ENCODE peak calls at places on chromosomes 12 and 14, in five cellular contexts. One of them, this sample, is unnamed.

GRCh38 chr12:81274619-81275018 is 196.7 kb downstream of the ACSS3 start:
- DNase-seq in Karpas-422: no peak
- DNase-seq in astrocyte: peak; percentile 43
- DNase-seq in HCT116: no peak
- DNase-seq in neural progenitor cell: no peak
- DNase-seq in this sample: no peak

GRCh38 chr14:90409209-90409730 is 12.4 kb downstream of the CALM1 start:
- DNase-seq in HCT116: no peak
- DNase-seq in astrocyte: peak; percentile 98
- DNase-seq in Karpas-422: no peak
- DNase-seq in neural progenitor cell: no peak
- DNase-seq in this sample: no peak

GRCh38 chr14:105203057-105203494 is 22.0 kb upstream of the NUDT14 start:
- DNase-seq in HCT116: no peak
- DNase-seq in Karpas-422: peak; percentile 81
- DNase-seq in astrocyte: peak; percentile 27
- DNase-seq in neural progenitor cell: peak; percentile 83
- DNase-seq in this sample: peak; percentile 51

GRCh38 chr14:50846171-50846880 is 15.4 kb upstream of the NIN start:
- DNase-seq in Karpas-422: no peak
- DNase-seq in neural progenitor cell: no peak
- DNase-seq in astrocyte: peak; percentile 93
- DNase-seq in HCT116: no peak
- DNase-seq in this sample: no peak

GRCh38 chr14:75568791-75569190 is 9.6 kb upstream of the FLVCR2 start:
- DNase-seq in Karpas-422: no peak
- DNase-seq in astrocyte: no peak
- DNase-seq in neural progenitor cell: no peak
- DNase-seq in HCT116: no peak
- DNase-seq in this sample: no peak

GRCh38 chr14:87231336-87232026 is 761.5 kb downstream of the GALC start:
- DNase-seq in Karpas-422: no peak
- DNase-seq in HCT116: no peak
- DNase-seq in neural progenitor cell: no peak
- DNase-seq in astrocyte: peak; percentile 50
- DNase-seq in this sample: peak; percentile 58

GRCh38 chr12:386651-387050 is 2.5 kb downstream of the KDM5A start:
- DNase-seq in neural progenitor cell: no peak
- DNase-seq in astrocyte: peak; percentile 63
- DNase-seq in HCT116: no peak
- DNase-seq in Karpas-422: no peak
- DNase-seq in this sample: peak; percentile 44

GRCh38 chr14:29536886-29537511 is 390.6 kb downstream of the PRKD1 start:
- DNase-seq in neural progenitor cell: no peak
- DNase-seq in HCT116: no peak
- DNase-seq in astrocyte: peak; percentile 8
- DNase-seq in Karpas-422: peak; percentile 73
- DNase-seq in this sample: no peak

GRCh38 chr14:76576047-76576741 is 185.1 kb upstream of the VASH1 start:
- DNase-seq in HCT116: no peak
- DNase-seq in astrocyte: no peak
- DNase-seq in Karpas-422: no peak
- DNase-seq in neural progenitor cell: no peak
- DNase-seq in this sample: no peak

GRCh38 chr14:72776701-72777255 is 117.1 kb downstream of the DPF3 start:
- DNase-seq in neural progenitor cell: no peak
- DNase-seq in Karpas-422: no peak
- DNase-seq in HCT116: no peak
- DNase-seq in astrocyte: no peak
- DNase-seq in this sample: no peak

GRCh38 chr14:96125536-96125935 is 79.1 kb upstream of the BDKRB2 start:
- DNase-seq in Karpas-422: no peak
- DNase-seq in HCT116: no peak
- DNase-seq in neural progenitor cell: no peak
- DNase-seq in astrocyte: no peak
- DNase-seq in this sample: no peak

GRCh38 chr14:86683525-86683924 is 1153.6 kb downstream of the FLRT2 start:
- DNase-seq in astrocyte: no peak
- DNase-seq in HCT116: no peak
- DNase-seq in neural progenitor cell: no peak
- DNase-seq in Karpas-422: no peak
- DNase-seq in this sample: no peak

GRCh38 chr12:57755454-57756372 is 810 bp downstream of the MARCHF9 start:
- DNase-seq in astrocyte: no peak
- DNase-seq in HCT116: no peak
- DNase-seq in Karpas-422: peak; percentile 71
- DNase-seq in neural progenitor cell: peak; percentile 50
- DNase-seq in this sample: no peak

GRCh38 chr12:114316076-114316475 is 89.9 kb downstream of the TBX5 start:
- DNase-seq in HCT116: no peak
- DNase-seq in astrocyte: peak; percentile 85
- DNase-seq in neural progenitor cell: no peak
- DNase-seq in Karpas-422: no peak
- DNase-seq in this sample: peak; percentile 33

GRCh38 chr14:82432531-82432930 is 898.9 kb upstream of the SEL1L start:
- DNase-seq in neural progenitor cell: no peak
- DNase-seq in astrocyte: no peak
- DNase-seq in Karpas-422: no peak
- DNase-seq in HCT116: no peak
- DNase-seq in this sample: no peak

GRCh38 chr14:60805881-60806569 is 71.5 kb downstream of the MNAT1 start:
- DNase-seq in HCT116: no peak
- DNase-seq in astrocyte: peak; percentile 67
- DNase-seq in neural progenitor cell: no peak
- DNase-seq in Karpas-422: no peak
- DNase-seq in this sample: no peak

GRCh38 chr12:103561174-103561573 is 25.9 kb upstream of the STAB2 start:
- DNase-seq in HCT116: no peak
- DNase-seq in Karpas-422: no peak
- DNase-seq in astrocyte: peak; percentile 45
- DNase-seq in neural progenitor cell: no peak
- DNase-seq in this sample: peak; percentile 37

GRCh38 chr14:58560208-58560607 is 77.6 kb upstream of the DACT1 start:
- DNase-seq in neural progenitor cell: no peak
- DNase-seq in astrocyte: peak; percentile 68
- DNase-seq in HCT116: no peak
- DNase-seq in Karpas-422: no peak
- DNase-seq in this sample: no peak

DNA sequence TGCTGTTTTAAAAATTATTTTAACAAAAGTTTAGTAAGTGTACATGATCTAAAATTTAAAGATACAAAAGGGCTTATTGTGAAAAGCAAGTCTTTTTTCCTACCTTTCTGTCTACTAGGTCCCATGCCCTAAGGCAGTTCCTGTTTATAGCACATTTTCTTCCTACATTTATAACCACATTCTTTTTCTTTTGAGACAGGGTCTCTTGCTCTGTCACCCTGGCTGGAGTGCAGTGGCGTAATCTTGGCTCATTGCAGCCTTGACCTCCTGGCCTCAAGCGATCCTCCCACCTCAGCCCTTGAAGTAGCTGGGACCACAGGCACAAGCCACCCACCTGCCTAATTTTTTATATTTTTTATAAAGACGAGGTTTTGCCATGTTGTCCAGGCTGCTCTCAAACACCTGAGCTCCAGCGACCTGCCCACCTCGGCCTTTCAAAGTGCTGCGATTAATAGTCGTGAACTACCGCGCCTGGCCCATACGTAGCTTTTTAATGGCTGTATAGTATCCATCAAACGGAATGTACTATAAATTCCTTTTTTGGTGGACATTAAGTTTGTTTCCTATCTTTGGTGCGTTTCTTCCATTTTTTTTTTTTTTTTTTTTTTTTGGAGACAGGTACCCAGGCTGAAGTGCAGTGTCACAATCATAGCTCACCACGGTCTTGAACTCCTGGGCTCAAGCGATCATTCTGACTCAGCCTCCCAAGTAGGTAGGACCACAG is 20.9 kb downstream of the FRS2 start:
- DNase-seq in HCT116: no peak
- DNase-seq in astrocyte: no peak
- DNase-seq in Karpas-422: no peak
- DNase-seq in neural progenitor cell: no peak
- DNase-seq in this sample: no peak
- H3K9ac ChIP-seq in HCT116: no peak overlapping the region
- H3K9ac ChIP-seq in astrocyte: no peak overlapping the region
- H3K9ac ChIP-seq in Karpas-422: no peak overlapping the region
- H3K9ac ChIP-seq in neural progenitor cell: no peak overlapping the region
- H3K9ac ChIP-seq in this sample: no peak overlapping the region

GRCh38 chr12:50922820-50923219 is 29.5 kb upstream of the HIGD1C start:
- DNase-seq in astrocyte: no peak
- DNase-seq in HCT116: no peak
- DNase-seq in Karpas-422: no peak
- DNase-seq in neural progenitor cell: peak; percentile 17
- DNase-seq in this sample: peak; percentile 46
- H3K4me3 ChIP-seq in astrocyte: no peak overlapping the region
- H3K4me3 ChIP-seq in HCT116: no peak overlapping the region
- H3K4me3 ChIP-seq in Karpas-422: peak overlapping the region; percentile 52
- H3K4me3 ChIP-seq in neural progenitor cell: no peak overlapping the region
- H3K4me3 ChIP-seq in this sample: no peak overlapping the region

GRCh38 chr12:110107369-110108281 is 16.5 kb upstream of the IFT81 start:
- DNase-seq in Karpas-422: no peak
- DNase-seq in HCT116: no peak
- DNase-seq in astrocyte: peak; percentile 98
- DNase-seq in neural progenitor cell: no peak
- DNase-seq in this sample: peak; percentile 85
- H3K9ac ChIP-seq in Karpas-422: no peak overlapping the region
- H3K9ac ChIP-seq in HCT116: no peak overlapping the region
- H3K9ac ChIP-seq in astrocyte: peak overlapping the region; percentile 74
- H3K9ac ChIP-seq in neural progenitor cell: no peak overlapping the region
- H3K9ac ChIP-seq in this sample: no peak overlapping the region

GRCh38 chr14:64720190-64720589 is 16.0 kb downstream of the PLEKHG3 start:
- DNase-seq in Karpas-422: no peak
- DNase-seq in astrocyte: peak; percentile 92
- DNase-seq in HCT116: peak; percentile 93
- DNase-seq in neural progenitor cell: no peak
- DNase-seq in this sample: peak; percentile 83
- H3K4me3 ChIP-seq in Karpas-422: no peak overlapping the region
- H3K4me3 ChIP-seq in astrocyte: no peak overlapping the region
- H3K4me3 ChIP-seq in HCT116: peak overlapping the region; percentile 13
- H3K4me3 ChIP-seq in neural progenitor cell: no peak overlapping the region
- H3K4me3 ChIP-seq in this sample: no peak overlapping the region

GRCh38 chr12:11242656-11243055 is 26.9 kb downstream of the PRB3 start:
- DNase-seq in neural progenitor cell: no peak
- DNase-seq in astrocyte: no peak
- DNase-seq in Karpas-422: no peak
- DNase-seq in HCT116: no peak
- DNase-seq in this sample: no peak

DNA sequence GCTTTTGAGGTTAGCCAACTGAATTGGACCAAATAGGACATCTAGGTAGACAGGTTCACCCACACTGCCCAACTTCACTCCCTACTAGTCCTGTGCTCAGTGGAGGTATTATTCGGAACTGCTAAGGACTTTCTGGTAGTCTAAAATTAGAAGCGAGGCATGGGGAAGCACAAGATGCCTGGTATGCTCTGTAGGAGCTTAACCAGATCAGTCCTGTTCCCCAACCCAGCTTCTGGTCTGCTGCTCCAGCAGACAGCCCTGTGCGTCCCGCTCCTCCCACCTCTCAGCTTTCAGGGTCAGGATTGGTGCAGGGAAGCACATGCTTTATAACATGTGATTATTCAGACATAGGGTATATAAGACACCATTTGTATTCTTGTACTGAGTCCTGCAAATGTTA is 31.2 kb downstream of the PRB3 start:
- DNase-seq in Karpas-422: no peak
- DNase-seq in neural progenitor cell: no peak
- DNase-seq in astrocyte: no peak
- DNase-seq in HCT116: no peak
- DNase-seq in this sample: no peak
- H3K9ac ChIP-seq in Karpas-422: no peak overlapping the region
- H3K9ac ChIP-seq in neural progenitor cell: no peak overlapping the region
- H3K9ac ChIP-seq in astrocyte: no peak overlapping the region
- H3K9ac ChIP-seq in HCT116: no peak overlapping the region
- H3K9ac ChIP-seq in this sample: no peak overlapping the region

GRCh38 chr14:69183735-69184134 is 7.6 kb upstream of the EXD2 start:
- DNase-seq in astrocyte: no peak
- DNase-seq in HCT116: no peak
- DNase-seq in Karpas-422: no peak
- DNase-seq in neural progenitor cell: no peak
- DNase-seq in this sample: peak; percentile 79
- H3K4me3 ChIP-seq in astrocyte: no peak overlapping the region
- H3K4me3 ChIP-seq in HCT116: no peak overlapping the region
- H3K4me3 ChIP-seq in Karpas-422: no peak overlapping the region
- H3K4me3 ChIP-seq in neural progenitor cell: no peak overlapping the region
- H3K4me3 ChIP-seq in this sample: no peak overlapping the region

GRCh38 chr14:69695664-69696527 is 71.0 kb upstream of the SRSF5 start:
- DNase-seq in neural progenitor cell: peak; percentile 78
- DNase-seq in HCT116: no peak
- DNase-seq in astrocyte: peak; percentile 50
- DNase-seq in Karpas-422: peak; percentile 81
- DNase-seq in this sample: peak; percentile 43

GRCh38 chr14:69698572-69698971 is 68.4 kb upstream of the SRSF5 start:
- DNase-seq in neural progenitor cell: no peak
- DNase-seq in Karpas-422: no peak
- DNase-seq in HCT116: no peak
- DNase-seq in astrocyte: no peak
- DNase-seq in this sample: no peak

GRCh38 chr14:69694730-69695663 is 71.9 kb upstream of the SRSF5 start:
- DNase-seq in HCT116: no peak
- DNase-seq in Karpas-422: peak; percentile 77
- DNase-seq in neural progenitor cell: no peak
- DNase-seq in astrocyte: peak; percentile 47
- DNase-seq in this sample: no peak

GRCh38 chr14:69693823-69694729 is 72.9 kb upstream of the SRSF5 start:
- DNase-seq in astrocyte: no peak
- DNase-seq in neural progenitor cell: no peak
- DNase-seq in HCT116: no peak
- DNase-seq in Karpas-422: peak; percentile 60
- DNase-seq in this sample: peak; percentile 8

GRCh38 chr14:69696633-69697557 is 70.0 kb upstream of the SRSF5 start:
- DNase-seq in neural progenitor cell: no peak
- DNase-seq in astrocyte: peak; percentile 32
- DNase-seq in HCT116: no peak
- DNase-seq in Karpas-422: peak; percentile 61
- DNase-seq in this sample: no peak
- H3K9ac ChIP-seq in neural progenitor cell: no peak overlapping the region
- H3K9ac ChIP-seq in astrocyte: no peak overlapping the region
- H3K9ac ChIP-seq in HCT116: no peak overlapping the region
- H3K9ac ChIP-seq in Karpas-422: peak overlapping the region; percentile 59
- H3K9ac ChIP-seq in this sample: no peak overlapping the region

DNA sequence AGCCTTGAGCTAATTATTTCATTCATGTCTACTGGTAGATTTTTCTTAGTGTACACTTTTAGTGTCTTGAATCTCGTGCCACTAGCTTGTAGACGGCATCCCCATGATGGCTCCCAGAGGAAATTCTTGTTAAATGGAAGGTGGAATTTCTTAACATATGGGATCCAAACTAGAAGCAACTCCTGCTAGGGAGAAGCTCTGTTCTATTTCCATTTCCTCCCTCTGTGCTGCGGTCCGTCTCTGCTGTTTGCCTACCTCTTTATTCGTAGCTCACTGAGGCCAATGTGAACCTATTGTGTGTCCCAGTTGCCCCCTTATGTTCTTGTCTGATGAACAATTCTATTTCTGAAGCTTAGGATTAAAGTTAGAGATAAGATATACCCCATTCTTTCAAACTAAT is 588 bp downstream of the PIK3C2G start:
- DNase-seq in Karpas-422: no peak
- DNase-seq in HCT116: no peak
- DNase-seq in astrocyte: no peak
- DNase-seq in neural progenitor cell: no peak
- DNase-seq in this sample: no peak
- H3K4me3 ChIP-seq in Karpas-422: no peak overlapping the region
- H3K4me3 ChIP-seq in HCT116: no peak overlapping the region
- H3K4me3 ChIP-seq in astrocyte: no peak overlapping the region
- H3K4me3 ChIP-seq in neural progenitor cell: no peak overlapping the region
- H3K4me3 ChIP-seq in this sample: no peak overlapping the region

GRCh38 chr12:53325539-53326061 is 4.2 kb upstream of the AAAS start:
- DNase-seq in HCT116: no peak
- DNase-seq in Karpas-422: peak; percentile 49
- DNase-seq in astrocyte: no peak
- DNase-seq in neural progenitor cell: peak; percentile 70
- DNase-seq in this sample: peak; percentile 32
- H3K9ac ChIP-seq in HCT116: peak overlapping the region; percentile 79
- H3K9ac ChIP-seq in Karpas-422: peak overlapping the region; percentile 74
- H3K9ac ChIP-seq in astrocyte: peak overlapping the region; percentile 77
- H3K9ac ChIP-seq in neural progenitor cell: no peak overlapping the region
- H3K9ac ChIP-seq in this sample: peak overlapping the region; percentile 89

This sample was measured in mesendoderm.